ENCODE peak calls at places on chromosomes 16 and 17, in nine cellular contexts. One of them, this sample, is unnamed.
A peak's percentile ranks its signal among the peaks of the same experiment; 100 is the strongest.

GRCh38 chr17:79741751-79742588 is 11.2 kb downstream of the ENPP7 start:
- DNase-seq in hippocampal formation: peak; percentile 6
- DNase-seq in HCT116: peak; percentile 46
- DNase-seq in NCI-H1417: peak; percentile 75
- DNase-seq in bronchial epithelial cell: peak; percentile 27
- DNase-seq in RWPE2: no peak
- DNase-seq in left ventricle myocardium superior: peak; percentile 84
- DNase-seq in NCI-H1092: peak; percentile 50
- DNase-seq in activated T-cell treated with anti-CD3 and anti-CD28 coated beads, Interleukin-2, amount 50 U/mL, for 72 hours: peak; percentile 87
- DNase-seq in this sample: no peak

GRCh38 chr16:57828272-57829161 is 26.2 kb upstream of the KIFC3 start:
- DNase-seq in hippocampal formation: no peak
- DNase-seq in HCT116: no peak
- DNase-seq in NCI-H1417: no peak
- DNase-seq in bronchial epithelial cell: no peak
- DNase-seq in RWPE2: no peak
- DNase-seq in left ventricle myocardium superior: no peak
- DNase-seq in NCI-H1092: no peak
- DNase-seq in activated T-cell treated with anti-CD3 and anti-CD28 coated beads, Interleukin-2, amount 50 U/mL, for 72 hours: no peak
- DNase-seq in this sample: no peak

GRCh38 chr17:81667754-81668153 is 1.2 kb downstream of the CCDC137 start:
- DNase-seq in hippocampal formation: no peak
- DNase-seq in HCT116: no peak
- DNase-seq in NCI-H1417: no peak
- DNase-seq in bronchial epithelial cell: peak; percentile 52
- DNase-seq in RWPE2: no peak
- DNase-seq in left ventricle myocardium superior: no peak
- DNase-seq in NCI-H1092: no peak
- DNase-seq in activated T-cell treated with anti-CD3 and anti-CD28 coated beads, Interleukin-2, amount 50 U/mL, for 72 hours: no peak
- DNase-seq in this sample: peak; percentile 25

GRCh38 chr16:47676628-47677177 is 215.6 kb downstream of the PHKB start:
- DNase-seq in hippocampal formation: no peak
- DNase-seq in HCT116: no peak
- DNase-seq in NCI-H1417: no peak
- DNase-seq in bronchial epithelial cell: no peak
- DNase-seq in RWPE2: no peak
- DNase-seq in left ventricle myocardium superior: no peak
- DNase-seq in NCI-H1092: no peak
- DNase-seq in activated T-cell treated with anti-CD3 and anti-CD28 coated beads, Interleukin-2, amount 50 U/mL, for 72 hours: no peak
- DNase-seq in this sample: no peak

GRCh38 chr17:80028030-80028429 is 7.6 kb downstream of the TBC1D16 start:
- DNase-seq in hippocampal formation: no peak
- DNase-seq in HCT116: no peak
- DNase-seq in NCI-H1417: no peak
- DNase-seq in bronchial epithelial cell: no peak
- DNase-seq in RWPE2: no peak
- DNase-seq in left ventricle myocardium superior: no peak
- DNase-seq in NCI-H1092: peak; percentile 28
- DNase-seq in activated T-cell treated with anti-CD3 and anti-CD28 coated beads, Interleukin-2, amount 50 U/mL, for 72 hours: no peak
- DNase-seq in this sample: no peak

GRCh38 chr17:15509095-15509494 is 41.7 kb upstream of the CDRT4 start:
- DNase-seq in hippocampal formation: no peak
- DNase-seq in HCT116: no peak
- DNase-seq in NCI-H1417: no peak
- DNase-seq in bronchial epithelial cell: no peak
- DNase-seq in RWPE2: no peak
- DNase-seq in left ventricle myocardium superior: no peak
- DNase-seq in NCI-H1092: no peak
- DNase-seq in activated T-cell treated with anti-CD3 and anti-CD28 coated beads, Interleukin-2, amount 50 U/mL, for 72 hours: no peak
- DNase-seq in this sample: no peak

GRCh38 chr17:22202702-22203101 is 510.4 kb downstream of the KCNJ18 start:
- DNase-seq in hippocampal formation: no peak
- DNase-seq in HCT116: no peak
- DNase-seq in NCI-H1417: no peak
- DNase-seq in bronchial epithelial cell: no peak
- DNase-seq in RWPE2: no peak
- DNase-seq in left ventricle myocardium superior: no peak
- DNase-seq in NCI-H1092: no peak
- DNase-seq in activated T-cell treated with anti-CD3 and anti-CD28 coated beads, Interleukin-2, amount 50 U/mL, for 72 hours: no peak
- DNase-seq in this sample: no peak

GRCh38 chr16:19001788-19002187 is 18.1 kb downstream of the TMC7 start:
- DNase-seq in hippocampal formation: no peak
- DNase-seq in HCT116: no peak
- DNase-seq in NCI-H1417: no peak
- DNase-seq in bronchial epithelial cell: peak; percentile 85
- DNase-seq in RWPE2: no peak
- DNase-seq in left ventricle myocardium superior: no peak
- DNase-seq in NCI-H1092: no peak
- DNase-seq in activated T-cell treated with anti-CD3 and anti-CD28 coated beads, Interleukin-2, amount 50 U/mL, for 72 hours: no peak
- DNase-seq in this sample: peak; percentile 99

GRCh38 chr16:2935418-2935817 is 23.7 kb downstream of the FLYWCH1 start:
- DNase-seq in hippocampal formation: no peak
- DNase-seq in HCT116: no peak
- DNase-seq in NCI-H1417: no peak
- DNase-seq in bronchial epithelial cell: no peak
- DNase-seq in RWPE2: no peak
- DNase-seq in left ventricle myocardium superior: no peak
- DNase-seq in NCI-H1092: no peak
- DNase-seq in activated T-cell treated with anti-CD3 and anti-CD28 coated beads, Interleukin-2, amount 50 U/mL, for 72 hours: no peak
- DNase-seq in this sample: no peak

GRCh38 chr16:83115491-83116232 is 488.9 kb downstream of the CDH13 start:
- DNase-seq in hippocampal formation: no peak
- DNase-seq in HCT116: no peak
- DNase-seq in NCI-H1417: no peak
- DNase-seq in bronchial epithelial cell: no peak
- DNase-seq in RWPE2: no peak
- DNase-seq in left ventricle myocardium superior: no peak
- DNase-seq in NCI-H1092: no peak
- DNase-seq in activated T-cell treated with anti-CD3 and anti-CD28 coated beads, Interleukin-2, amount 50 U/mL, for 72 hours: no peak
- DNase-seq in this sample: no peak

GRCh38 chr17:39209317-39210092 is 9.4 kb downstream of the RPL19 start:
- DNase-seq in hippocampal formation: no peak
- DNase-seq in HCT116: no peak
- DNase-seq in NCI-H1417: peak; percentile 50
- DNase-seq in bronchial epithelial cell: peak; percentile 32
- DNase-seq in RWPE2: no peak
- DNase-seq in left ventricle myocardium superior: peak; percentile 84
- DNase-seq in NCI-H1092: no peak
- DNase-seq in activated T-cell treated with anti-CD3 and anti-CD28 coated beads, Interleukin-2, amount 50 U/mL, for 72 hours: peak; percentile 79
- DNase-seq in this sample: no peak

GRCh38 chr17:79132271-79133064 is 57.8 kb downstream of the ENGASE start:
- DNase-seq in hippocampal formation: no peak
- DNase-seq in HCT116: no peak
- DNase-seq in NCI-H1417: peak; percentile 90
- DNase-seq in bronchial epithelial cell: no peak
- DNase-seq in RWPE2: no peak
- DNase-seq in left ventricle myocardium superior: no peak
- DNase-seq in NCI-H1092: peak; percentile 72
- DNase-seq in activated T-cell treated with anti-CD3 and anti-CD28 coated beads, Interleukin-2, amount 50 U/mL, for 72 hours: no peak
- DNase-seq in this sample: no peak

GRCh38 chr16:69340095-69340644 is 598 bp downstream of the NIP7 start:
- DNase-seq in hippocampal formation: no peak
- DNase-seq in HCT116: no peak
- DNase-seq in NCI-H1417: no peak
- DNase-seq in bronchial epithelial cell: no peak
- DNase-seq in RWPE2: no peak
- DNase-seq in left ventricle myocardium superior: no peak
- DNase-seq in NCI-H1092: no peak
- DNase-seq in activated T-cell treated with anti-CD3 and anti-CD28 coated beads, Interleukin-2, amount 50 U/mL, for 72 hours: no peak
- DNase-seq in this sample: peak; percentile 16

GRCh38 chr17:45171338-45172231 is 9.9 kb downstream of the HEXIM2 start:
- DNase-seq in hippocampal formation: no peak
- DNase-seq in HCT116: no peak
- DNase-seq in NCI-H1417: no peak
- DNase-seq in bronchial epithelial cell: peak; percentile 75
- DNase-seq in RWPE2: peak; percentile 93
- DNase-seq in left ventricle myocardium superior: no peak
- DNase-seq in NCI-H1092: no peak
- DNase-seq in activated T-cell treated with anti-CD3 and anti-CD28 coated beads, Interleukin-2, amount 50 U/mL, for 72 hours: no peak
- DNase-seq in this sample: peak; percentile 84

GRCh38 chr17:76997981-76998531 is 129.9 kb downstream of the MGAT5B start:
- DNase-seq in hippocampal formation: no peak
- DNase-seq in HCT116: no peak
- DNase-seq in NCI-H1417: no peak
- DNase-seq in bronchial epithelial cell: no peak
- DNase-seq in RWPE2: no peak
- DNase-seq in left ventricle myocardium superior: no peak
- DNase-seq in NCI-H1092: no peak
- DNase-seq in activated T-cell treated with anti-CD3 and anti-CD28 coated beads, Interleukin-2, amount 50 U/mL, for 72 hours: peak; percentile 65
- DNase-seq in this sample: no peak

GRCh38 chr17:76266244-76266938 is 1.2 kb downstream of the UBALD2 start:
- DNase-seq in hippocampal formation: no peak
- DNase-seq in HCT116: no peak
- DNase-seq in NCI-H1417: peak; percentile 49
- DNase-seq in bronchial epithelial cell: peak; percentile 29
- DNase-seq in RWPE2: no peak
- DNase-seq in left ventricle myocardium superior: no peak
- DNase-seq in NCI-H1092: no peak
- DNase-seq in activated T-cell treated with anti-CD3 and anti-CD28 coated beads, Interleukin-2, amount 50 U/mL, for 72 hours: peak; percentile 40
- DNase-seq in this sample: no peak

GRCh38 chr17:45857977-45858708 is 13.5 kb downstream of the SPPL2C start:
- DNase-seq in hippocampal formation: no peak
- DNase-seq in HCT116: no peak
- DNase-seq in NCI-H1417: no peak
- DNase-seq in bronchial epithelial cell: peak; percentile 17
- DNase-seq in RWPE2: no peak
- DNase-seq in left ventricle myocardium superior: no peak
- DNase-seq in NCI-H1092: no peak
- DNase-seq in activated T-cell treated with anti-CD3 and anti-CD28 coated beads, Interleukin-2, amount 50 U/mL, for 72 hours: no peak
- DNase-seq in this sample: peak; percentile 24

GRCh38 chr16:57844416-57845030 is 42.2 kb upstream of the KIFC3 start:
- DNase-seq in hippocampal formation: no peak
- DNase-seq in HCT116: no peak
- DNase-seq in NCI-H1417: no peak
- DNase-seq in bronchial epithelial cell: no peak
- DNase-seq in RWPE2: no peak
- DNase-seq in left ventricle myocardium superior: no peak
- DNase-seq in NCI-H1092: no peak
- DNase-seq in activated T-cell treated with anti-CD3 and anti-CD28 coated beads, Interleukin-2, amount 50 U/mL, for 72 hours: no peak
- DNase-seq in this sample: no peak

GRCh38 chr17:32487460-32488176 is 825 bp downstream of the CDK5R1 start:
- DNase-seq in hippocampal formation: no peak
- DNase-seq in HCT116: no peak
- DNase-seq in NCI-H1417: peak; percentile 78
- DNase-seq in bronchial epithelial cell: peak; percentile 8
- DNase-seq in RWPE2: no peak
- DNase-seq in left ventricle myocardium superior: no peak
- DNase-seq in NCI-H1092: no peak
- DNase-seq in activated T-cell treated with anti-CD3 and anti-CD28 coated beads, Interleukin-2, amount 50 U/mL, for 72 hours: peak; percentile 54
- DNase-seq in this sample: no peak

GRCh38 chr16:21227886-21228285 is 5.6 kb upstream of the ANKS4B start:
- DNase-seq in hippocampal formation: no peak
- DNase-seq in HCT116: no peak
- DNase-seq in NCI-H1417: no peak
- DNase-seq in bronchial epithelial cell: no peak
- DNase-seq in RWPE2: no peak
- DNase-seq in left ventricle myocardium superior: no peak
- DNase-seq in NCI-H1092: no peak
- DNase-seq in activated T-cell treated with anti-CD3 and anti-CD28 coated beads, Interleukin-2, amount 50 U/mL, for 72 hours: no peak
- DNase-seq in this sample: no peak

GRCh38 chr17:77148109-77148958 is 7.6 kb downstream of the SEC14L1 start:
- DNase-seq in hippocampal formation: no peak
- DNase-seq in HCT116: no peak
- DNase-seq in NCI-H1417: no peak
- DNase-seq in bronchial epithelial cell: no peak
- DNase-seq in RWPE2: no peak
- DNase-seq in left ventricle myocardium superior: no peak
- DNase-seq in NCI-H1092: no peak
- DNase-seq in activated T-cell treated with anti-CD3 and anti-CD28 coated beads, Interleukin-2, amount 50 U/mL, for 72 hours: no peak
- DNase-seq in this sample: no peak

GRCh38 chr17:40568074-40568836 is 3.0 kb upstream of the CCR7 start:
- DNase-seq in hippocampal formation: no peak
- DNase-seq in HCT116: no peak
- DNase-seq in NCI-H1417: no peak
- DNase-seq in bronchial epithelial cell: no peak
- DNase-seq in RWPE2: no peak
- DNase-seq in left ventricle myocardium superior: no peak
- DNase-seq in NCI-H1092: no peak
- DNase-seq in activated T-cell treated with anti-CD3 and anti-CD28 coated beads, Interleukin-2, amount 50 U/mL, for 72 hours: no peak
- DNase-seq in this sample: no peak